ENCODE peak calls at places on chromosomes 11 and 22, in six cellular contexts. H is A673; T is effector memory CD4-positive, alpha-beta T cell; Q is BE2C; I is right lobe of liver; Y is PC-3. F is an unnamed sample. For H3K4me1, the result is how much of the 10 kb centered on the place peaks cover.

GRCh38 chr11:115653926-115654325 is 149.7 kb upstream of the CADM1 start:
- DNase-seq in H (no peak), T (no peak), Q (no peak), I (no peak), Y (peak), F (no peak)

GRCh38 chr22:36386900-36387663 is 685 bp downstream of the MYH9 start:
- DNase-seq in H (no peak), T (no peak), Q (peak), I (peak), Y (no peak), F (peak)

GRCh38 chr11:592918-593317 is 16.6 kb downstream of the PHRF1 start:
- DNase-seq in H (no peak), T (no peak), Q (no peak), I (no peak), Y (no peak), F (no peak)

GRCh38 chr22:38086001-38086845 is 2.2 kb upstream of the SLC16A8 start:
- DNase-seq in H (no peak), T (no peak), Q (no peak), I (peak), Y (peak), F (peak)

GRCh38 chr22:41308544-41308947 is 7.2 kb downstream of the ZC3H7B start:
- DNase-seq in H (peak), T (no peak), Q (no peak), I (peak), Y (no peak), F (no peak)

GRCh38 chr11:26583550-26583949 is 11.5 kb upstream of the MUC15 start:
- DNase-seq in H (peak), T (no peak), Q (no peak), I (no peak), Y (peak), F (no peak)

GRCh38 chr22:19761500-19762314 is 1.1 kb downstream of the TBX1 start:
- DNase-seq in H (no peak), T (no peak), Q (no peak), I (no peak), Y (peak), F (no peak)

GRCh38 chr22:21832291-21833290 is 34.9 kb downstream of the MAPK1 start:
- DNase-seq in H (no peak), T (no peak), Q (no peak), I (no peak), Y (no peak), F (no peak)

GRCh38 chr11:134032501-134033091 is 36.3 kb upstream of the JAM3 start:
- DNase-seq in H (peak), T (no peak), Q (peak), I (no peak), Y (no peak), F (no peak)

GRCh38 chr22:42942351-42942750 is 72.6 kb downstream of the PACSIN2 start:
- DNase-seq in H (no peak), T (no peak), Q (no peak), I (no peak), Y (no peak), F (no peak)

GRCh38 chr11:121068787-121069186 is 32.3 kb upstream of the TECTA start:
- DNase-seq in H (no peak), T (no peak), Q (no peak), I (no peak), Y (no peak), F (no peak)

GRCh38 chr11:121067912-121068652 is 33.0 kb upstream of the TECTA start:
- DNase-seq in H (no peak), T (no peak), Q (peak), I (no peak), Y (no peak), F (no peak)

GRCh38 chr11:121067026-121067425 is 34.0 kb upstream of the TECTA start:
- DNase-seq in H (no peak), T (no peak), Q (no peak), I (no peak), Y (peak), F (no peak)

GRCh38 chr11:121067453-121067852 is 33.6 kb upstream of the TECTA start:
- DNase-seq in H (no peak), T (no peak), Q (no peak), I (no peak), Y (peak), F (no peak)

DNA sequence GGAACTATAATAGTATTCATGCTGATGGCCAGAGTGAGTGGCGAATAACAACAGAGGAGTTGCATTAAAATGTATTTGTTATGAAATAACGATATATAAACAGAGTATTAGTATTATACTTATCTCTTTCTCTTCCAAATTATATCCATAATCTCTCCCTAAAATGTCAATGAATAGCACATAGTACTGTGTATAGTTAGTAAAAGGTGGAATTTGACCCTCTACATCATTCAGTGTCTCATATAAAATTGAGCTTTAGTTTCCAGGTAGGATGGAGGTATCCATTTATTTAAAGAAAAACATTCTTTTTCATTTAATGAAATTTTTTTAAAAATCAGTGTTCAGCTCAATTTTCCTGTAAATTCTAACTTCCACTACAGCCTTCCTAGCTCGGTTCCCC is 34.4 kb upstream of the TECTA start:
- DNase-seq in H (no peak), T (no peak), Q (no peak), I (no peak), Y (no peak), F (no peak)
- H3K4me3 ChIP-seq in H (no peak), T (no peak), Q (no peak), I (no peak), Y (peak), F (no peak)

DNA sequence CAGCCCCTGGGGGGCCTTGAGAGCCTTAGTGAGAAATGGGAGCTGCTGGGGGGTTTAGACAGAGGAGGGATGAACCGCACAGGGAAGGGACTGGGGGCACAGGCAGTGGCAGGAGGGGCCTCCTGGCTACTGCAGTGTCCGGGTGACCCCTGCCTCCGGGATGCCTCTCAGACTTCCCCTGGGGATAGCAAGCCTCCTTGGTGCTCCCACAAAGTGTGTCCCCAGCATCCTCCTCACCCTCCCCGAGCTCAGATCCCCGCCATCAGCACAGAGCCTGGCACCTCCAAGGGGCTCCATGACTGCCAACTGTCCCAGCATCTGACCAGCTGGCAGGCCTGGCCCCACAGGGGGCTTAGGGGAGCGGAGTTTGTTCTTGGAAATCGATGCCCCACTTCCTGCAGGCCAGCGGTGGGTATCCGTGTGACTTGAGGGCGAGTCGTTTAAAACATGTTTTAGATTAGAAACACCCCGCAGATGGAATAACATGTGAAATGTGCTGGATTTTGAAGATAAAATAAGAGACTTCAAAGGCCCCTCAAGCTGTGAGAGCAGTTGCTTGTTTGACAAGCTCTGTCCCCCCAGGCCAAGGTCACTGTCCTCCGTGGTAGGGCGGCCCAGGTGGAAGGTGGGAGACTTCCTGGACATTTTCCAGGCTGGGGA is 13.5 kb upstream of the FLRT1 start:
- DNase-seq in H (no peak), T (no peak), Q (no peak), I (no peak), Y (no peak), F (no peak)
- H3K4me1 ChIP-seq in H (under half), T (under half), Q (under half), I (under half), Y (under half), F (under half)

GRCh38 chr11:3906166-3906565 is 50.7 kb downstream of the STIM1 start:
- DNase-seq in H (no peak), T (no peak), Q (no peak), I (no peak), Y (peak), F (no peak)

GRCh38 chr11:3904228-3904627 is 48.8 kb downstream of the STIM1 start:
- DNase-seq in H (no peak), T (no peak), Q (no peak), I (no peak), Y (peak), F (no peak)

GRCh38 chr11:3909901-3910300 is 54.4 kb downstream of the STIM1 start:
- DNase-seq in H (no peak), T (no peak), Q (no peak), I (no peak), Y (no peak), F (no peak)

GRCh38 chr11:3905080-3905953 is 49.9 kb downstream of the STIM1 start:
- DNase-seq in H (no peak), T (peak), Q (no peak), I (no peak), Y (peak), F (no peak)

GRCh38 chr11:3907590-3907989 is 52.1 kb downstream of the STIM1 start:
- DNase-seq in H (no peak), T (no peak), Q (no peak), I (no peak), Y (peak), F (no peak)
- H3K4me3 ChIP-seq in H (no peak), T (no peak), Q (no peak), I (no peak), Y (no peak), F (no peak)

DNA sequence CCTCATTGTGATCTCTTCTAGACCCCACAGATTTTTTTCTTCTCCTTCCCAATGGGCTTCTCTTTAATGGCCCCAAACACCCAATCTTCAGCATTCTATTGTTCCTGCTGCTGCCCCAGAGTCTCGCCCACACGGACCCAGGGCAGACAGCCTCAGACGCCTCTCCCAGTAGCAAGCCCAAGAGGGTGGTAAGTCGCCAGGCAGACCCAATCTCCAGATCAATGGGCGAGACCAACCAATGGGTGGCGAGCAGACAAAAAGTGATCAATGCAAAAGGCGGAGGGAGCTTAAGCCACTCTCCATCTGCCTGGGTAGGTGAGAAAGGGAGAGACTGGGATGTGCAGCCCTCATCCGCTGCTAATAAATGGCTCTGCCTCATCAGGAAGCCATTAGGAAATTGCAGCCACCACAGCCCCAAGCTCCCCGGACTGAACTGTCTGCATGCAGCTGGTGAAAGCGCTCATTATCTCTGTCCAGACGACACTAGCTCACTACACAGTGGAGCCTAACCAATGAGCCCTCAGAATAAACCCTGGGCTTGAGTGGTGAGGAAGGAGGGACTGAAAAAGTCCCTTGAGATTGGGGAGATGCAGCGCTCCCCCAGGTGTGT is 81.8 kb downstream of the ETS1 start:
- DNase-seq in H (no peak), T (no peak), Q (peak), I (no peak), Y (no peak), F (no peak)
- H3K4me1 ChIP-seq in H (under half), T (half or more), Q (under half), I (under half), Y (half or more), F (under half)

DNA sequence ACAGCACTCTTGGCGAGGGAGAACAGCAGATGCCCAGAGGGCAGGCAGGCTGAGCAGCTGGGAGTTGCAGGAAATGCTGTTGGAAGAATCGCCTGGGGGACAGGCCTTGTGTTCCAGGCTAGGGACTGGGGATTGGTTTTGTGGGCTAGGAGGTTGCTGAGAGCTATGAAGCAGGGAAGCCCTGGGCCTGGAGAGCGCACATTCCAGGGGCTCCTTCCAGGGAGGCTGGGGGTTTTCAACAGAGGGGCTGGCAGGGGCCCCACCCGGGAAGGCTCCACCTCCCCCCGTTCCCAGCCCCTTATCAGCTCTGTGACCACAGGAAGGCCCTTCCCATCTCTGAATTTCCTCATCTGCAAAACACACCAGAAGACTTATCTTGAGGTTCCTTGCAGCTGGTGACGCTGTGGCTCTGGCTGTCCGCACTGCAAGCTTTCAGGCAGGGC is 21.7 kb downstream of the WNT11 start:
- DNase-seq in H (no peak), T (no peak), Q (peak), I (no peak), Y (no peak), F (no peak)
- H3K4me3 ChIP-seq in H (no peak), T (no peak), Q (no peak), I (no peak), Y (no peak), F (no peak)

DNA sequence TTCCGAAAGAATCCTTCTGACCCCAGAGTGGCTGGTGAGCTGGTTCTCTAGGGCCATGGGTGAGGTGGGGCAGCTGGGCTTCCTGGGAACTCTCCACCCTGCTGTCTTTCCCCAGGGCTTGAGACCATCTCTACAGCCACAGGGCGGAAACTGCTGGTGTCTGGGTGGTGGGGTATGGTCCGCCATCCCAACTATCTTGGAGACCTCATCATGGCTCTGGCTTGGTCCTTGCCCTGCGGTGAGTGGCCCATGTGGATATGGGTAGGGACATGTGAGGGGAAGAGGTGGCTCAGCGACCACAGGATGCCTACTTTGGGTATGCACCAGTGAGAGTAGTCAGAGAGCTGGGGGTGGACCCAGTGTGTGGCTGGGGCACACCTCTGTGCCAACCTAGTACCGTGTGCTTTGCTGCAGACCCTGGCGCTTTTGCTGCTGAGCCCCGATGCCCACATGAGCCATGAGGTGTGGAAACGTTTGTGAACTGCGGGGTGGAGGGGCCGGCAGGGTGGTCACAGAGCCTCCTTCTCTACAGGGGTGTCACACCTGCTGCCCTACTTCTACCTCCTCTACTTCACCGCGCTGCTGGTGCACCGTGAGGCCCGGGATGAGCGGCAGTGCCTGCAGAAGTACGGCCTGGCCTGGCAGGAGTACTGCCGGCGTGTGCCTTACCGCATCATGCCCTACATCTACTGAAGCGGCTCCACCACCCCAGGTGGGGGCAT is 2.0 kb downstream of the ZNHIT2 start:
- DNase-seq in H (no peak), T (no peak), Q (no peak), I (no peak), Y (no peak), F (no peak)
- H3K4me1 ChIP-seq in H (under half), T (under half), Q (under half), I (under half), Y (under half), F (under half)

GRCh38 chr11:43943931-43944751 is 1.7 kb downstream of the C11orf96 start:
- DNase-seq in H (no peak), T (no peak), Q (peak), I (peak), Y (peak), F (peak)
- H3K4me3 ChIP-seq in H (peak), T (peak), Q (peak), I (peak), Y (peak), F (peak)

GRCh38 chr22:46732041-46732379 is 6.0 kb downstream of the CERK start:
- DNase-seq in H (no peak), T (no peak), Q (no peak), I (no peak), Y (no peak), F (no peak)

GRCh38 chr22:46732513-46732912 is 5.5 kb downstream of the CERK start:
- DNase-seq in H (no peak), T (no peak), Q (no peak), I (no peak), Y (no peak), F (peak)

GRCh38 chr22:46731246-46732040 is 6.6 kb downstream of the CERK start:
- DNase-seq in H (no peak), T (no peak), Q (peak), I (peak), Y (no peak), F (no peak)

GRCh38 chr22:46728470-46728869 is 9.6 kb downstream of the CERK start:
- DNase-seq in H (no peak), T (no peak), Q (peak), I (no peak), Y (no peak), F (no peak)

DNA sequence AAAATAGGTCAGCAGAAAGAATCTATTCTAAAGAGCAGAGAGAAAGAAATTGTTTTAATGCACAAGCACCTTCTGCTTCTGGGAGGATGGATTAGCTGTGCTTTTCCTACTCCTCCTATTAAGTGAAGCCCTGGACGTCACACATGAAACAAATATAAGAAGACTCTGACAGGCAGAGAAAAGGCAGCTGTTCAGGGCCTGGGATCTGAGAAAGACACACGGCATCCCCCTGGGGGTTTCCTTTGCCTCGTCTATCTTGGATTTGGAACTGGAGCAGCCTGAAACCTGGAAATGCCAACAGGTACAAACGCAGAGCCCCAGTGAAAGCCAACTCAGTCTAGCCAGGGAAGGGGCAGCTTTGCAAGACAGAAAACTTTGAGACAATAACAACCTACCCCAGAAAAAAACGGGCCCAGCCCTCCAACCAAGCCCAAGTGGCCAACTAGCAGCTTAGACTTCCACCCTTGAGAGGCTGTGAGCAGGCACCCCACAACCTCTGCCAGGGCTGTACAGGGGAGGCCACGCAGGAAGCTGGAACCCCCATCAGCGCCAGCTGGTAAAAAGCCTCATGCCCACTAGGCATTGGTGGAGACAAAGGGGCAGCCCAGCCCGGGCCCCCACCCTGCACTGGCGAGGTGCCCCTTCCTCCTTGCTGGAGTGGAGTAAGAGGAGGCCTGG is 7.3 kb downstream of the CERK start:
- DNase-seq in H (peak), T (no peak), Q (peak), I (no peak), Y (no peak), F (no peak)
- H3K4me1 ChIP-seq in H (under half), T (under half), Q (half or more), I (under half), Y (under half), F (under half)